ENCODE peak calls at places on chromosome 20, in nine cellular contexts. One of them, this sample, is unnamed.
A peak's percentile ranks its signal among the peaks of the same experiment; 100 is the strongest.

GRCh38 chr20:50759678-50760077 is 28.3 kb downstream of the PARD6B start:
- DNase-seq in esophagus muscularis mucosa: peak; percentile 8
- DNase-seq in thyroid gland: no peak
- DNase-seq in breast epithelium: peak; percentile 6
- DNase-seq in MM.1S: no peak
- DNase-seq in PC-9: no peak
- DNase-seq in HepG2: no peak
- DNase-seq in dorsolateral prefrontal cortex: no peak
- DNase-seq in stomach: no peak
- DNase-seq in this sample: no peak

GRCh38 chr20:828987-829386 is 4.5 kb upstream of the FAM110A start:
- DNase-seq in MM.1S: peak; percentile 82
- DNase-seq in breast epithelium: no peak
- DNase-seq in thyroid gland: no peak
- DNase-seq in dorsolateral prefrontal cortex: no peak
- DNase-seq in HepG2: no peak
- DNase-seq in esophagus muscularis mucosa: no peak
- DNase-seq in PC-9: no peak
- DNase-seq in stomach: no peak
- DNase-seq in this sample: peak; percentile 13

GRCh38 chr20:53656653-53657288 is 63.1 kb upstream of the ZNF217 start:
- DNase-seq in breast epithelium: no peak
- DNase-seq in dorsolateral prefrontal cortex: no peak
- DNase-seq in esophagus muscularis mucosa: no peak
- DNase-seq in MM.1S: no peak
- DNase-seq in thyroid gland: no peak
- DNase-seq in HepG2: no peak
- DNase-seq in stomach: no peak
- DNase-seq in PC-9: no peak
- DNase-seq in this sample: no peak

GRCh38 chr20:37323985-37324384 is 22.0 kb upstream of the SRC start:
- DNase-seq in thyroid gland: no peak
- DNase-seq in HepG2: no peak
- DNase-seq in MM.1S: no peak
- DNase-seq in dorsolateral prefrontal cortex: no peak
- DNase-seq in breast epithelium: no peak
- DNase-seq in PC-9: no peak
- DNase-seq in esophagus muscularis mucosa: no peak
- DNase-seq in stomach: no peak
- DNase-seq in this sample: no peak

GRCh38 chr20:58580493-58580835 is 65.3 kb upstream of the APCDD1L start:
- DNase-seq in esophagus muscularis mucosa: no peak
- DNase-seq in MM.1S: no peak
- DNase-seq in HepG2: no peak
- DNase-seq in dorsolateral prefrontal cortex: no peak
- DNase-seq in breast epithelium: no peak
- DNase-seq in PC-9: no peak
- DNase-seq in stomach: no peak
- DNase-seq in thyroid gland: no peak
- DNase-seq in this sample: no peak

GRCh38 chr20:23350855-23351838 is 556 bp downstream of the NXT1 start:
- DNase-seq in stomach: peak; percentile 41
- DNase-seq in esophagus muscularis mucosa: no peak
- DNase-seq in dorsolateral prefrontal cortex: no peak
- DNase-seq in PC-9: peak; percentile 51
- DNase-seq in thyroid gland: peak; percentile 80
- DNase-seq in MM.1S: peak; percentile 48
- DNase-seq in breast epithelium: peak; percentile 49
- DNase-seq in HepG2: peak; percentile 85
- DNase-seq in this sample: peak; percentile 80

GRCh38 chr20:52484438-52484837 is 292.9 kb upstream of the ZFP64 start:
- DNase-seq in dorsolateral prefrontal cortex: no peak
- DNase-seq in HepG2: no peak
- DNase-seq in breast epithelium: no peak
- DNase-seq in MM.1S: no peak
- DNase-seq in PC-9: no peak
- DNase-seq in thyroid gland: no peak
- DNase-seq in esophagus muscularis mucosa: no peak
- DNase-seq in stomach: no peak
- DNase-seq in this sample: no peak

GRCh38 chr20:11906626-11907480 is 10.8 kb upstream of the BTBD3 start:
- DNase-seq in PC-9: no peak
- DNase-seq in dorsolateral prefrontal cortex: no peak
- DNase-seq in breast epithelium: no peak
- DNase-seq in stomach: no peak
- DNase-seq in thyroid gland: no peak
- DNase-seq in HepG2: no peak
- DNase-seq in esophagus muscularis mucosa: no peak
- DNase-seq in MM.1S: no peak
- DNase-seq in this sample: no peak

GRCh38 chr20:50245561-50246366 is 55.1 kb downstream of the CEBPB start:
- DNase-seq in esophagus muscularis mucosa: no peak
- DNase-seq in HepG2: no peak
- DNase-seq in PC-9: no peak
- DNase-seq in dorsolateral prefrontal cortex: no peak
- DNase-seq in breast epithelium: peak; percentile 72
- DNase-seq in stomach: no peak
- DNase-seq in thyroid gland: peak; percentile 83
- DNase-seq in MM.1S: no peak
- DNase-seq in this sample: peak; percentile 40

GRCh38 chr20:952196-952795 is 36.2 kb upstream of the ANGPT4 start:
- DNase-seq in thyroid gland: no peak
- DNase-seq in PC-9: peak; percentile 15
- DNase-seq in dorsolateral prefrontal cortex: no peak
- DNase-seq in esophagus muscularis mucosa: no peak
- DNase-seq in breast epithelium: no peak
- DNase-seq in MM.1S: no peak
- DNase-seq in HepG2: no peak
- DNase-seq in stomach: no peak
- DNase-seq in this sample: no peak

GRCh38 chr20:40930561-40930960 is 98.1 kb upstream of the TOP1 start:
- DNase-seq in esophagus muscularis mucosa: no peak
- DNase-seq in stomach: no peak
- DNase-seq in breast epithelium: no peak
- DNase-seq in HepG2: no peak
- DNase-seq in PC-9: no peak
- DNase-seq in MM.1S: no peak
- DNase-seq in thyroid gland: no peak
- DNase-seq in dorsolateral prefrontal cortex: no peak
- DNase-seq in this sample: no peak

GRCh38 chr20:3420211-3420707 is 12.8 kb upstream of the DNAAF9 start:
- DNase-seq in esophagus muscularis mucosa: no peak
- DNase-seq in breast epithelium: peak; percentile 77
- DNase-seq in PC-9: no peak
- DNase-seq in dorsolateral prefrontal cortex: no peak
- DNase-seq in HepG2: no peak
- DNase-seq in thyroid gland: peak; percentile 82
- DNase-seq in MM.1S: no peak
- DNase-seq in stomach: no peak
- DNase-seq in this sample: peak; percentile 34

GRCh38 chr20:48404598-48404997 is 423.2 kb downstream of the PREX1 start:
- DNase-seq in esophagus muscularis mucosa: no peak
- DNase-seq in stomach: no peak
- DNase-seq in thyroid gland: no peak
- DNase-seq in dorsolateral prefrontal cortex: no peak
- DNase-seq in MM.1S: no peak
- DNase-seq in breast epithelium: no peak
- DNase-seq in HepG2: peak; percentile 45
- DNase-seq in PC-9: peak; percentile 11
- DNase-seq in this sample: no peak

GRCh38 chr20:16619953-16620352 is 46.7 kb upstream of the KIF16B start:
- DNase-seq in thyroid gland: no peak
- DNase-seq in PC-9: no peak
- DNase-seq in stomach: no peak
- DNase-seq in MM.1S: no peak
- DNase-seq in esophagus muscularis mucosa: no peak
- DNase-seq in breast epithelium: no peak
- DNase-seq in HepG2: no peak
- DNase-seq in dorsolateral prefrontal cortex: no peak
- DNase-seq in this sample: no peak

GRCh38 chr20:48267825-48268615 is 482.7 kb upstream of the SULF2 start:
- DNase-seq in thyroid gland: no peak
- DNase-seq in breast epithelium: no peak
- DNase-seq in HepG2: no peak
- DNase-seq in stomach: no peak
- DNase-seq in PC-9: no peak
- DNase-seq in MM.1S: no peak
- DNase-seq in esophagus muscularis mucosa: no peak
- DNase-seq in dorsolateral prefrontal cortex: no peak
- DNase-seq in this sample: no peak

GRCh38 chr20:13238001-13238653 is 17.1 kb downstream of the ISM1 start:
- DNase-seq in breast epithelium: no peak
- DNase-seq in PC-9: no peak
- DNase-seq in HepG2: no peak
- DNase-seq in dorsolateral prefrontal cortex: no peak
- DNase-seq in thyroid gland: no peak
- DNase-seq in esophagus muscularis mucosa: no peak
- DNase-seq in MM.1S: no peak
- DNase-seq in stomach: no peak
- DNase-seq in this sample: no peak

GRCh38 chr20:9359561-9360308 is 154.7 kb upstream of the LAMP5 start:
- DNase-seq in MM.1S: peak; percentile 54
- DNase-seq in esophagus muscularis mucosa: no peak
- DNase-seq in thyroid gland: peak; percentile 50
- DNase-seq in HepG2: peak; percentile 67
- DNase-seq in stomach: peak; percentile 38
- DNase-seq in breast epithelium: no peak
- DNase-seq in PC-9: peak; percentile 37
- DNase-seq in dorsolateral prefrontal cortex: no peak
- DNase-seq in this sample: peak; percentile 60

GRCh38 chr20:53677447-53678314 is 84.0 kb upstream of the ZNF217 start:
- DNase-seq in thyroid gland: peak; percentile 25
- DNase-seq in HepG2: peak; percentile 92
- DNase-seq in stomach: peak; percentile 47
- DNase-seq in breast epithelium: no peak
- DNase-seq in MM.1S: no peak
- DNase-seq in dorsolateral prefrontal cortex: no peak
- DNase-seq in esophagus muscularis mucosa: no peak
- DNase-seq in PC-9: no peak
- DNase-seq in this sample: peak; percentile 32

GRCh38 chr20:24328901-24329300 is 140.5 kb upstream of the SYNDIG1 start:
- DNase-seq in stomach: no peak
- DNase-seq in dorsolateral prefrontal cortex: no peak
- DNase-seq in MM.1S: no peak
- DNase-seq in PC-9: no peak
- DNase-seq in esophagus muscularis mucosa: no peak
- DNase-seq in thyroid gland: no peak
- DNase-seq in HepG2: no peak
- DNase-seq in breast epithelium: no peak
- DNase-seq in this sample: no peak

GRCh38 chr20:58902003-58902402 is 49.5 kb downstream of the GNAS start:
- DNase-seq in thyroid gland: no peak
- DNase-seq in dorsolateral prefrontal cortex: no peak
- DNase-seq in breast epithelium: no peak
- DNase-seq in esophagus muscularis mucosa: no peak
- DNase-seq in stomach: no peak
- DNase-seq in PC-9: no peak
- DNase-seq in HepG2: no peak
- DNase-seq in MM.1S: no peak
- DNase-seq in this sample: no peak

GRCh38 chr20:32649697-32650471 is 23.9 kb downstream of the C20orf203 start:
- DNase-seq in breast epithelium: no peak
- DNase-seq in PC-9: no peak
- DNase-seq in esophagus muscularis mucosa: no peak
- DNase-seq in stomach: no peak
- DNase-seq in thyroid gland: no peak
- DNase-seq in MM.1S: no peak
- DNase-seq in HepG2: no peak
- DNase-seq in dorsolateral prefrontal cortex: no peak
- DNase-seq in this sample: no peak

GRCh38 chr20:44174996-44175766 is 11.8 kb downstream of the JPH2 start:
- DNase-seq in thyroid gland: no peak
- DNase-seq in PC-9: no peak
- DNase-seq in HepG2: no peak
- DNase-seq in esophagus muscularis mucosa: no peak
- DNase-seq in stomach: no peak
- DNase-seq in dorsolateral prefrontal cortex: no peak
- DNase-seq in breast epithelium: no peak
- DNase-seq in MM.1S: no peak
- DNase-seq in this sample: no peak

DNA sequence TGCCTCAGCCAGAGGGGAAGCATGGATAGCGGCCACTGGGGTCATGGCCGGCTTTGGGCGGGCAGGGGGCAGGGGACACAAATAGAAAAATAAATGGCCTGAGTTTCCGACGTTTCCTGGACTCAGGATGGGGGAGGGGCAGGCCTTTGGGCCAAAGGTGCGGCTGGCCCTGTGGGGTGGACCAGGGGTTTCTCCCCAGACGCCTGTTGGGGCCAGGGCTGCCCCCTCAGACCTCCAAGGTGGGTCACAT is 6.4 kb upstream of the TCEA2 start:
- DNase-seq in MM.1S: no peak
- DNase-seq in breast epithelium: no peak
- DNase-seq in thyroid gland: no peak
- DNase-seq in PC-9: no peak
- DNase-seq in HepG2: peak; percentile 80
- DNase-seq in esophagus muscularis mucosa: no peak
- DNase-seq in dorsolateral prefrontal cortex: no peak
- DNase-seq in stomach: no peak
- DNase-seq in this sample: no peak
- H3K27ac ChIP-seq in MM.1S: no peak overlapping the region
- H3K27ac ChIP-seq in breast epithelium: no peak overlapping the region
- H3K27ac ChIP-seq in thyroid gland: no peak overlapping the region
- H3K27ac ChIP-seq in PC-9: no peak overlapping the region
- H3K27ac ChIP-seq in HepG2: peak overlapping the region; percentile 77
- H3K27ac ChIP-seq in esophagus muscularis mucosa: peak overlapping the region; percentile 76
- H3K27ac ChIP-seq in dorsolateral prefrontal cortex: no peak overlapping the region
- H3K27ac ChIP-seq in stomach: peak overlapping the region; percentile 56
- H3K27ac ChIP-seq in this sample: no peak overlapping the region

GRCh38 chr20:26169506-26169905 is 472.9 kb upstream of the ZNF337 start:
- DNase-seq in esophagus muscularis mucosa: no peak
- DNase-seq in thyroid gland: no peak
- DNase-seq in dorsolateral prefrontal cortex: no peak
- DNase-seq in MM.1S: no peak
- DNase-seq in stomach: no peak
- DNase-seq in HepG2: no peak
- DNase-seq in PC-9: no peak
- DNase-seq in breast epithelium: no peak
- DNase-seq in this sample: no peak
- TF ChIP-seq CTCF in esophagus muscularis mucosa: no peak
- TF ChIP-seq CTCF in thyroid gland: no peak
- TF ChIP-seq CTCF in dorsolateral prefrontal cortex: no peak
- TF ChIP-seq CTCF in MM.1S: no peak
- TF ChIP-seq CTCF in stomach: no peak
- TF ChIP-seq CTCF in HepG2: no peak
- TF ChIP-seq CTCF in PC-9: no peak
- TF ChIP-seq CTCF in breast epithelium: no peak
- TF ChIP-seq CTCF in this sample: no peak

GRCh38 chr20:56664791-56665190 is 35.7 kb downstream of the TFAP2C start:
- DNase-seq in breast epithelium: no peak
- DNase-seq in MM.1S: no peak
- DNase-seq in stomach: no peak
- DNase-seq in HepG2: no peak
- DNase-seq in esophagus muscularis mucosa: no peak
- DNase-seq in thyroid gland: no peak
- DNase-seq in dorsolateral prefrontal cortex: no peak
- DNase-seq in PC-9: no peak
- DNase-seq in this sample: no peak
- H3K27ac ChIP-seq in breast epithelium: no peak overlapping the region
- H3K27ac ChIP-seq in MM.1S: no peak overlapping the region
- H3K27ac ChIP-seq in stomach: no peak overlapping the region
- H3K27ac ChIP-seq in HepG2: no peak overlapping the region
- H3K27ac ChIP-seq in esophagus muscularis mucosa: no peak overlapping the region
- H3K27ac ChIP-seq in thyroid gland: no peak overlapping the region
- H3K27ac ChIP-seq in dorsolateral prefrontal cortex: no peak overlapping the region
- H3K27ac ChIP-seq in PC-9: no peak overlapping the region
- H3K27ac ChIP-seq in this sample: no peak overlapping the region

GRCh38 chr20:62232764-62233645 is 5.3 kb upstream of the OSBPL2 start:
- DNase-seq in PC-9: no peak
- DNase-seq in HepG2: no peak
- DNase-seq in breast epithelium: no peak
- DNase-seq in thyroid gland: no peak
- DNase-seq in stomach: peak; percentile 46
- DNase-seq in MM.1S: no peak
- DNase-seq in esophagus muscularis mucosa: no peak
- DNase-seq in dorsolateral prefrontal cortex: no peak
- DNase-seq in this sample: no peak
- TF ChIP-seq CTCF in PC-9: no peak
- TF ChIP-seq CTCF in HepG2: no peak
- TF ChIP-seq CTCF in breast epithelium: no peak
- TF ChIP-seq CTCF in thyroid gland: no peak
- TF ChIP-seq CTCF in stomach: no peak
- TF ChIP-seq CTCF in MM.1S: no peak
- TF ChIP-seq CTCF in esophagus muscularis mucosa: no peak
- TF ChIP-seq CTCF in dorsolateral prefrontal cortex: no peak
- TF ChIP-seq CTCF in this sample: no peak